ENCODE peak calls at places on chromosomes 7 and 10, in six cellular contexts. O is HFFc6, S is epithelial cell of esophagus, F is AG09319, V is LNCaP clone FGC, M is GM10248. E is an unnamed sample.

GRCh38 chr7:69172357-69173098 is 425.7 kb upstream of the AUTS2 start:
- DNase-seq in O (no peak), V (no peak), M (no peak), S (no peak), F (no peak), E (no peak)

GRCh38 chr10:109306698-109307097 is 616.6 kb downstream of the XPNPEP1 start:
- DNase-seq in O (peak; percentile 4), V (no peak), S (no peak), F (no peak), M (no peak), E (no peak)

GRCh38 chr10:13722747-13723657 is 136.2 kb downstream of the PRPF18 start:
- DNase-seq in F (no peak), M (peak; percentile 39), S (no peak), V (no peak), O (no peak), E (no peak)

GRCh38 chr10:102335184-102335583 is 60.3 kb upstream of the NFKB2 start:
- DNase-seq in O (no peak), S (no peak), F (no peak), M (no peak), V (peak; percentile 63), E (no peak)

GRCh38 chr10:62924344-62924748 is 108.2 kb upstream of the EGR2 start:
- DNase-seq in O (no peak), F (no peak), M (no peak), V (no peak), S (peak; percentile 40), E (no peak)

GRCh38 chr7:131235489-131236317 is 92.0 kb upstream of the MKLN1 start:
- DNase-seq in M (no peak), S (peak; percentile 94), V (no peak), O (peak; percentile 97), F (peak; percentile 84), E (peak; percentile 98)

GRCh38 chr7:30905078-30906012 is 6.3 kb upstream of the AQP1 start:
- DNase-seq in V (no peak), F (no peak), S (peak; percentile 11), M (no peak), O (no peak), E (no peak)

GRCh38 chr7:68511281-68511680 is 1087.0 kb upstream of the AUTS2 start:
- DNase-seq in F (no peak), M (no peak), V (no peak), S (no peak), O (no peak), E (no peak)

GRCh38 chr10:118808601-118809371 is 54.0 kb upstream of the CACUL1 start:
- DNase-seq in O (no peak), M (no peak), F (no peak), S (no peak), V (no peak), E (no peak)

GRCh38 chr7:117458977-117459583 is 20.7 kb upstream of the CFTR start:
- DNase-seq in M (peak; percentile 22), V (no peak), S (peak; percentile 39), F (peak; percentile 10), O (peak; percentile 3), E (peak; percentile 33)

GRCh38 chr7:90568213-90568612 is 27.9 kb upstream of the CDK14 start:
- DNase-seq in S (no peak), F (no peak), O (no peak), M (no peak), V (no peak), E (no peak)

GRCh38 chr7:111855161-111855841 is 293.0 kb upstream of the IMMP2L start:
- DNase-seq in F (peak; percentile 47), S (peak; percentile 56), V (peak; percentile 76), M (peak; percentile 26), O (peak; percentile 78), E (peak; percentile 40)

GRCh38 chr10:60990663-60991062 is 46.7 kb upstream of the RHOBTB1 start:
- DNase-seq in M (no peak), V (no peak), F (no peak), O (no peak), S (no peak), E (no peak)

GRCh38 chr7:94170836-94171235 is 166.7 kb upstream of the BET1 start:
- DNase-seq in O (no peak), F (no peak), M (peak; percentile 13), S (no peak), V (no peak), E (no peak)

GRCh38 chr10:79948976-79949722 is at the start of gene SFTPD:
- DNase-seq in F (no peak), S (peak; percentile 74), O (no peak), M (no peak), V (no peak), E (peak; percentile 77)

GRCh38 chr7:24340727-24341126 is 56.7 kb downstream of the NPY start:
- DNase-seq in S (peak; percentile 28), O (no peak), V (no peak), M (no peak), F (no peak), E (peak; percentile 14)
- TF ChIP-seq CTCF in S (no peak), O (no peak), V (no peak), M (no peak), F (no peak), E (no peak)

GRCh38 chr10:131240691-131241090 is 70.8 kb downstream of the TCERG1L start:
- DNase-seq in S (no peak), O (no peak), F (no peak), M (no peak), V (no peak), E (no peak)

GRCh38 chr10:131239926-131240325 is 71.6 kb downstream of the TCERG1L start:
- DNase-seq in O (no peak), F (no peak), M (no peak), S (no peak), V (no peak), E (no peak)

GRCh38 chr10:131244836-131245235 is 66.7 kb downstream of the TCERG1L start:
- DNase-seq in S (no peak), V (no peak), O (no peak), F (no peak), M (no peak), E (no peak)

GRCh38 chr10:131243076-131243475 is 68.4 kb downstream of the TCERG1L start:
- DNase-seq in M (no peak), S (no peak), V (no peak), F (no peak), O (no peak), E (no peak)

DNA sequence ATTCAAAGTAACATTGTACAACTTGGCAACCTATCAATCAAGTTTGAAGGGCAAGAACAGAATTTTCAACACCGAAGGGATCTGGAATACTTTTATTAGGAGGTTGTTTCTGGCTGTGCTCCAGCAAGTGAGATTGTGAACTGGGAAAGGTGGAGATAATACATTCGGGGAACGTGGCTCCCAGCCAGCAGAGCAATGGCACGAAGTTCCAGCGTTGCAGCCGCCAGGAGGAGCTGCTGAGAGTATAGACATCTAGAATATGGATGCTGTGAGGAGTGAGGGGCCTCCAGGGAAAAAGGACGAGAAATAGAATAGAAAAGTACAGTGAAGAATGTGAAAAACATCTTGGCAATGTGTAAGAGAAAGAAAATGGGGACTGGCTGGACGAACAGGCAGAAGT is 69.5 kb downstream of the TCERG1L start:
- DNase-seq in F (no peak), V (peak; percentile 11), M (no peak), O (no peak), S (no peak), E (no peak)
- TF ChIP-seq CTCF in F (no peak), V (peak; percentile 77), M (no peak), O (peak; percentile 39), S (no peak), E (no peak)

GRCh38 chr7:128892521-128893250 is 17.8 kb downstream of the KCP start:
- DNase-seq in S (no peak), F (no peak), V (no peak), M (no peak), O (no peak), E (no peak)
- TF ChIP-seq CTCF in S (no peak), F (no peak), V (no peak), M (no peak), O (no peak), E (no peak)

DNA sequence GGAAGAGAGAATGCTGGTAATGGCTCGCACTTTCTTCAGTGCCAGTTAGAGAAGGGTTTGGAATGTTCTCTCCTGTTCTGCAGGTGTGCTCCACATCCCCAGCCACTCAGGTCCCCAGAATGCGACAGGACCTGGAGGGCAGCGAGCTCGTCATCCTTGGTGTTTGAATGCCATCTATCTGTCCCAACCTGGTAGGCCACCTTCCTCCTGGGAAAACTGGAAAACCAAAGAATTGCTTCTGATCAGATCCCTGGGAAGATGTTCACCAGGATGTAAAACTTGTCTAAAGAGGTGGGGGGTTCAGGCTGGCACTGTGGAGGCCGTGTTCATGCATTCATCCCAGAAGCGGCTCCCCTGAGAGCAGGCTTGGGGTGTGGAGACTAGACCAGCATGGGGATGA is 379.5 kb downstream of the GLRX3 start:
- DNase-seq in M (no peak), V (no peak), S (no peak), O (no peak), F (no peak), E (no peak)
- TF ChIP-seq CTCF in M (no peak), V (no peak), S (no peak), O (no peak), F (no peak), E (no peak)

GRCh38 chr10:17872191-17873091 is 63.3 kb downstream of the MRC1 start:
- DNase-seq in M (no peak), S (peak; percentile 50), O (peak; percentile 38), V (no peak), F (no peak), E (peak; percentile 36)
- TF ChIP-seq CTCF in M (peak; percentile 12), S (peak; percentile 58), O (peak; percentile 77), V (peak; percentile 42), F (peak; percentile 15), E (peak; percentile 54)

E was measured in bronchial epithelial cell.